ENCODE peak calls at places on chromosomes 7 and 10, in seven cellular contexts. R is GM23248, A is MM.1S, H is PC-3, D is OCI-LY7, B is hepatocyte, I is GM23338. W is an unnamed sample.

GRCh38 chr10:70546585-70546984 is 56.0 kb downstream of the PRF1 start:
- DNase-seq in R (no peak), A (no peak), H (no peak), D (no peak), B (no peak), I (no peak), W (no peak)

GRCh38 chr10:100520811-100521210 is 1.1 kb upstream of the SEC31B start:
- DNase-seq in R (peak), A (no peak), H (peak), D (no peak), B (no peak), I (no peak), W (no peak)

GRCh38 chr7:105461518-105461917 is 60.6 kb downstream of the PUS7 start:
- DNase-seq in R (no peak), A (no peak), H (no peak), D (no peak), B (no peak), I (no peak), W (no peak)

GRCh38 chr7:6531492-6532279 is 19.6 kb downstream of the GRID2IP start:
- DNase-seq in R (no peak), A (no peak), H (no peak), D (no peak), B (no peak), I (peak), W (no peak)

GRCh38 chr7:55536619-55537457 is 35.5 kb downstream of the VOPP1 start:
- DNase-seq in R (no peak), A (peak), H (no peak), D (no peak), B (no peak), I (no peak), W (peak)

GRCh38 chr10:18312385-18313145 is 172.3 kb downstream of the CACNB2 start:
- DNase-seq in R (peak), A (peak), H (peak), D (peak), B (peak), I (peak), W (peak)

GRCh38 chr10:127195041-127195506 is 1.3 kb downstream of the INSYN2A start:
- DNase-seq in R (peak), A (no peak), H (no peak), D (no peak), B (no peak), I (peak), W (peak)

GRCh38 chr7:19117081-19117869 is at the start of gene TWIST1:
- DNase-seq in R (peak), A (peak), H (peak), D (no peak), B (peak), I (peak), W (peak)

GRCh38 chr7:151796871-151797270 is 80.0 kb downstream of the PRKAG2 start:
- DNase-seq in R (peak), A (no peak), H (no peak), D (no peak), B (no peak), I (no peak), W (no peak)

GRCh38 chr7:37698271-37698670 is 14.7 kb downstream of the GPR141 start:
- DNase-seq in R (no peak), A (no peak), H (no peak), D (no peak), B (peak), I (no peak), W (no peak)

GRCh38 chr10:61399386-61399785 is 53.8 kb downstream of the TMEM26 start:
- DNase-seq in R (peak), A (no peak), H (peak), D (no peak), B (no peak), I (no peak), W (no peak)

GRCh38 chr10:105592468-105592867 is 951.4 kb downstream of the SORCS3 start:
- DNase-seq in R (no peak), A (no peak), H (no peak), D (no peak), B (no peak), I (no peak), W (no peak)

GRCh38 chr10:31320598-31321211 is 1.7 kb downstream of the ZEB1 start:
- DNase-seq in R (peak), A (peak), H (peak), D (peak), B (peak), I (peak), W (peak)

GRCh38 chr10:118769898-118770600 is 15.3 kb upstream of the CACUL1 start:
- DNase-seq in R (no peak), A (no peak), H (no peak), D (no peak), B (no peak), I (no peak), W (no peak)

GRCh38 chr7:159061209-159061608 is 83.5 kb downstream of the VIPR2 start:
- DNase-seq in R (no peak), A (no peak), H (no peak), D (no peak), B (no peak), I (no peak), W (no peak)

GRCh38 chr7:78510580-78511188 is 712.1 kb downstream of the PHTF2 start:
- DNase-seq in R (peak), A (peak), H (peak), D (peak), B (peak), I (peak), W (peak)

GRCh38 chr10:76333801-76334200 is 902.4 kb downstream of the LRMDA start:
- DNase-seq in R (no peak), A (no peak), H (no peak), D (no peak), B (no peak), I (no peak), W (peak)

GRCh38 chr10:98326621-98327027 is 58.6 kb upstream of the LOXL4 start:
- DNase-seq in R (no peak), A (no peak), H (no peak), D (no peak), B (no peak), I (no peak), W (peak)

GRCh38 chr7:116354546-116355422 is 144.4 kb downstream of the TES start:
- DNase-seq in R (peak), A (no peak), H (peak), D (no peak), B (peak), I (peak), W (no peak)

GRCh38 chr7:68535266-68535665 is 1063.0 kb upstream of the AUTS2 start:
- DNase-seq in R (no peak), A (no peak), H (no peak), D (no peak), B (no peak), I (no peak), W (no peak)

GRCh38 chr10:116752969-116753665 is 10.8 kb upstream of the HSPA12A start:
- DNase-seq in R (no peak), A (no peak), H (no peak), D (no peak), B (no peak), I (no peak), W (no peak)

GRCh38 chr7:123692471-123692877 is 36.8 kb downstream of the LMOD2 start:
- DNase-seq in R (no peak), A (no peak), H (no peak), D (no peak), B (no peak), I (peak), W (no peak)

GRCh38 chr7:45015313-45015712 is 15.3 kb downstream of the CCM2 start:
- DNase-seq in R (no peak), A (no peak), H (no peak), D (no peak), B (no peak), I (no peak), W (no peak)

GRCh38 chr10:124697837-124698559 is 46.2 kb downstream of the FAM53B start:
- DNase-seq in R (peak), A (no peak), H (no peak), D (no peak), B (no peak), I (peak), W (peak)

GRCh38 chr10:120805014-120805805 is 46.0 kb upstream of the WDR11 start:
- DNase-seq in R (no peak), A (no peak), H (no peak), D (no peak), B (no peak), I (peak), W (no peak)

GRCh38 chr7:15678646-15679045 is 7.8 kb downstream of the MEOX2 start:
- DNase-seq in R (no peak), A (no peak), H (no peak), D (no peak), B (no peak), I (no peak), W (no peak)

GRCh38 chr7:30921540-30921930 is 9.9 kb downstream of the AQP1 start:
- DNase-seq in R (no peak), A (no peak), H (no peak), D (no peak), B (no peak), I (no peak), W (no peak)

GRCh38 chr10:59245751-59246150 is 69.3 kb downstream of the PHYHIPL start:
- DNase-seq in R (no peak), A (no peak), H (no peak), D (no peak), B (no peak), I (no peak), W (no peak)

GRCh38 chr10:95508730-95509129 is 52.4 kb downstream of the SORBS1 start:
- DNase-seq in R (peak), A (no peak), H (no peak), D (no peak), B (peak), I (peak), W (peak)

GRCh38 chr7:27141138-27141537 is 2.3 kb downstream of the HOXA5 start:
- DNase-seq in R (no peak), A (no peak), H (no peak), D (no peak), B (no peak), I (no peak), W (no peak)

GRCh38 chr10:95820363-95820762 is 64.4 kb downstream of the ENTPD1 start:
- DNase-seq in R (no peak), A (no peak), H (no peak), D (peak), B (no peak), I (no peak), W (no peak)

GRCh38 chr10:91665842-91666241 is 33.0 kb upstream of the PPP1R3C start:
- DNase-seq in R (peak), A (no peak), H (no peak), D (no peak), B (no peak), I (no peak), W (no peak)

GRCh38 chr10:1551636-1552338 is 185.5 kb downstream of the ADARB2 start:
- DNase-seq in R (no peak), A (no peak), H (no peak), D (no peak), B (no peak), I (no peak), W (peak)

GRCh38 chr7:150631084-150631824 is 931 bp downstream of the GIMAP6 start:
- DNase-seq in R (no peak), A (no peak), H (no peak), D (no peak), B (no peak), I (no peak), W (no peak)

GRCh38 chr7:50595538-50596102 is 30.4 kb upstream of the DDC start:
- DNase-seq in R (peak), A (peak), H (peak), D (peak), B (peak), I (peak), W (peak)

GRCh38 chr10:85645097-85645496 is 721.5 kb downstream of the GRID1 start:
- DNase-seq in R (no peak), A (no peak), H (no peak), D (no peak), B (no peak), I (no peak), W (no peak)

GRCh38 chr10:49387029-49387428 is 8.9 kb downstream of the DRGX start:
- DNase-seq in R (peak), A (no peak), H (peak), D (no peak), B (no peak), I (no peak), W (no peak)

GRCh38 chr10:17835688-17836087 is 26.5 kb downstream of the MRC1 start:
- DNase-seq in R (peak), A (no peak), H (peak), D (no peak), B (peak), I (peak), W (peak)

GRCh38 chr7:22442187-22442886 is 57.7 kb downstream of the STEAP1B start:
- DNase-seq in R (no peak), A (no peak), H (peak), D (no peak), B (no peak), I (peak), W (no peak)

GRCh38 chr7:50953820-50954219 is 171.1 kb upstream of the GRB10 start:
- DNase-seq in R (peak), A (no peak), H (peak), D (no peak), B (no peak), I (no peak), W (peak)

GRCh38 chr7:35985126-35985754 is 167.8 kb upstream of the EEPD1 start:
- DNase-seq in R (peak), A (peak), H (peak), D (peak), B (peak), I (peak), W (peak)

GRCh38 chr7:35988105-35988504 is 164.9 kb upstream of the EEPD1 start:
- DNase-seq in R (no peak), A (no peak), H (peak), D (no peak), B (no peak), I (no peak), W (no peak)

GRCh38 chr7:35987016-35987415 is 166.0 kb upstream of the EEPD1 start:
- DNase-seq in R (no peak), A (no peak), H (no peak), D (no peak), B (no peak), I (no peak), W (no peak)

GRCh38 chr7:35982600-35982999 is 170.5 kb upstream of the EEPD1 start:
- DNase-seq in R (no peak), A (no peak), H (no peak), D (no peak), B (no peak), I (no peak), W (no peak)

GRCh38 chr7:35983585-35983984 is 169.5 kb upstream of the EEPD1 start:
- DNase-seq in R (no peak), A (no peak), H (no peak), D (no peak), B (no peak), I (no peak), W (no peak)
- TF ChIP-seq EZH2phosphoT487 in R (no peak), A (no peak), H (no peak), D (no peak), B (no peak), I (no peak), W (no peak)

GRCh38 chr7:98414205-98414900 is 13.5 kb upstream of the BAIAP2L1 start:
- DNase-seq in R (no peak), A (no peak), H (no peak), D (no peak), B (no peak), I (no peak), W (no peak)
- TF ChIP-seq EZH2phosphoT487 in R (no peak), A (no peak), H (no peak), D (no peak), B (no peak), I (no peak), W (no peak)

DNA sequence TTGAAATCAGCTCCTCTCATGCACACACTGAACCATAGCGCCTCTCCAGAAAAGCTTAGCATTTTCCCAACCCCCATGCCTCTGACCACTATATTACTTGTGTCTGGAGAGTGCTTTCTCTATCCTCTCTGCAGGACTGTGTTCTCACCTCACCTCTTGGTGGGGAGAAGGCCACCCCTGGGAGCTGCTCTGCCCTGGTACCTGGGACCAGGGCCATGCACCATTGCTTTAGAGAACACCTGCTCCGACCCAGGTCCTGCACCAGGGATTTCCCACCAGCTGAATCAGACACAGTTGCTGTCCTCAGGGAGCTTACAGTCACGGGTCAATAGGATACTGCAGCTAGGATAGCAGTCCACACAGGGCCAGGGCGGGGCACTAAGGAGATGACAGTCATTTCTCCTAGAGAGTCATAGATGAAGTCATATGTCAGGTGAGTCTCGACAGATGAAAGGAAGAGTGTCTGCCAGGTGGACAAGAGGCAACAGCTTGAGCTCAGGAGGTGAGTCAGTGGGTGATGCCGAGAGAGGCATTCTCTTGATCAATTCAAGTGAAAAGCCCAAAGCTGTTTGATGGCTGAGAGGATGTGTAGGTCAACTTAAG is 619 bp upstream of the LMTK2 start:
- DNase-seq in R (no peak), A (no peak), H (peak), D (no peak), B (peak), I (no peak), W (peak)
- TF ChIP-seq EZH2phosphoT487 in R (no peak), A (no peak), H (no peak), D (no peak), B (no peak), I (no peak), W (no peak)

GRCh38 chr10:43846187-43846680 is 197.6 kb upstream of the ZNF32 start:
- DNase-seq in R (peak), A (no peak), H (no peak), D (no peak), B (no peak), I (no peak), W (no peak)
- TF ChIP-seq EZH2phosphoT487 in R (no peak), A (no peak), H (no peak), D (no peak), B (no peak), I (no peak), W (no peak)

DNA sequence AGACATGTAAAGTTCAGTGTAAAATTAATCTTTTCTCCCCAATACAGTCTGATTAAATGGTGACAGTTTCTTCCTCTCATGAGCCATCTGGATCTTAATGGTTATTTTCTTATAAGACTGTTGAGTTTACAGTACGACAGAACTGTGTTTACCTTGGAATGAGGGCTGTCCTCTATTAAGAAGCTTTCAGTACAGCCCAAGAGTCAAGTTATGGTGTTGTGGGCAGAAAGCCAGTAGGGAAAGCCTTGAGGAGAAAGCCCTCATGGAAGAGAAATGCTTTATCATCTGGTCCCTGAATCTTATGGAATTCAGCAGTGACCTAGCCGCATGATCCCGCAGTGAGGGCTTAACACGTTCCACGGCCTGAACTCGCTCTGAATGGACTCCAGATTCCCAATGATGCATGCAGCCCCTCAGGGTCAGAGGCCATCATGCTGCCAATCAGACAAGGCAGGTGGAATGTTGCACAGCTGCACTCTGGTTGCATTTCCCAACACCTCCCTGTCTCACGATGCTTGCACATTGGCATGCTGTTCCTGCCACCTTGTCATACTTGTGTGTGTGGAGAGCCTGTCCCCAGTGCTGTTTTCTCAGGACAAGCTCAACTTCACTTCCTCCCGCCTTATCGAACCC is 211.3 kb upstream of the TCF7L2 start:
- DNase-seq in R (no peak), A (no peak), H (no peak), D (no peak), B (peak), I (no peak), W (peak)
- TF ChIP-seq EZH2phosphoT487 in R (no peak), A (no peak), H (no peak), D (no peak), B (no peak), I (no peak), W (no peak)

GRCh38 chr10:46328853-46329689 is 42.3 kb downstream of the ANTXRL start:
- DNase-seq in R (no peak), A (no peak), H (no peak), D (no peak), B (no peak), I (no peak), W (no peak)
- TF ChIP-seq EZH2phosphoT487 in R (no peak), A (no peak), H (no peak), D (no peak), B (no peak), I (no peak), W (no peak)

GRCh38 chr7:142587578-142588191 is 161.6 kb upstream of the PRSS1 start:
- DNase-seq in R (peak), A (peak), H (peak), D (peak), B (peak), I (peak), W (peak)
- TF ChIP-seq EZH2phosphoT487 in R (no peak), A (no peak), H (no peak), D (no peak), B (no peak), I (no peak), W (no peak)

GRCh38 chr7:144824360-144824759 is 11.5 kb downstream of the TPK1 start:
- DNase-seq in R (peak), A (no peak), H (peak), D (no peak), B (no peak), I (no peak), W (no peak)
- TF ChIP-seq EZH2phosphoT487 in R (no peak), A (no peak), H (no peak), D (no peak), B (no peak), I (no peak), W (no peak)

GRCh38 chr10:21693418-21693817 is 159.4 kb downstream of the MLLT10 start:
- DNase-seq in R (no peak), A (no peak), H (no peak), D (no peak), B (no peak), I (no peak), W (no peak)
- TF ChIP-seq EZH2phosphoT487 in R (no peak), A (no peak), H (no peak), D (no peak), B (no peak), I (no peak), W (no peak)

DNA sequence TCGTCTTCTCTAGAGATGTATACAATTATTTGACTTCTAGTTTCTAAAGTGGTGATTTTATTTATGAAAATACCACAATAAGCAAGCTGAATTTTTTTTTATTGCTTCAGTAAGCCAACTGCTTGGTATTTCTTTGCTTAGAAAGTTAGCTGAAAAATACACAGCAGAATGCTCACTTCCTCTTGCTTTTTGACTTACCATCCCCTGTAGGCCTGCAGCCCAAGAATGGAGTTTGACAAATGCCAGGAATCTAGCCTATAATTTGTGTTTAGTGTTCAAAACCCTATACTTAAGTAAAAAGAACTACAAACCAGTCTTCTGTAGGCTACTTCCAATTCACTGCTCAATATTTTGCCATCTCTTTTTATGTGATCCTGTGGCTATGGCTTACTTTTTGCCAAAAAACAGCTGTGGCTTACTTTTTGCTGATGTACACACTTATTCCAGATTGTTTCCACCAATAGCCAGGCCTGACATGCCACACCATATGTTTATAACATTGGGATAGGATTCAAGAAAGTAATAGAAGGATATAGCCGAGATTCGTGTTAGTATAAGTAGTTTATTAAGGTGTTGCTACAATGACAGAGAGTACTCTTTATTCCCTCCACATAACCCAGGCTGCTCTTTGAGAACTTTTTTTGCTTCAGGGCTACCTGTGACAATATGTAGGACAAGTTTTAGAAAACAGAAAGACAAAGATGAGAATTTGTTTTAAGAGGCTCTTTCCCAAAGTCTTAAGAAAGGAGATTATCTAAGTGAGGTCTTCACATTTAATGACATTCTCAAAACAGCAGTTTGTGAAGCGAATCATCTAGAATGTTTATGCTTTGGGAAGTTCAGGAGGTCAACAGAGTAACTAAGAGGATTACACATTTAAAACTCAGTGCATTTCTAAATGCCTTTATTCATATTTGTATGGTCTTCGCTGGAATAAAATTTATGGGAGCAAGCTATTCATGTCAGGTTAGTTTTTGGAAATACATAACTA is 263.9 kb upstream of the FZD1 start:
- DNase-seq in R (peak), A (no peak), H (peak), D (no peak), B (no peak), I (no peak), W (peak)
- TF ChIP-seq EZH2phosphoT487 in R (no peak), A (no peak), H (no peak), D (no peak), B (no peak), I (no peak), W (no peak)

W was measured in neural progenitor cell.